ENCODE peak calls at places on chromosomes 11 and 22, in four cellular contexts. One of them, this sample, is unnamed. For H3K4me1, the result is how much of the 10 kb centered on the place peaks cover.

GRCh38 chr11:12164061-12165014 is 53.9 kb downstream of the MICAL2 start:
- DNase-seq in mammary epithelial cell: peak
- DNase-seq in GM23338: peak
- DNase-seq in heart left ventricle: no peak
- DNase-seq in this sample: no peak

GRCh38 chr22:31561238-31561887 is 65.0 kb downstream of the SFI1 start:
- DNase-seq in mammary epithelial cell: peak
- DNase-seq in GM23338: peak
- DNase-seq in heart left ventricle: peak
- DNase-seq in this sample: peak

GRCh38 chr22:35777335-35777975 is 59.8 kb downstream of the APOL5 start:
- DNase-seq in mammary epithelial cell: peak
- DNase-seq in GM23338: no peak
- DNase-seq in heart left ventricle: no peak
- DNase-seq in this sample: no peak

GRCh38 chr22:50146440-50147228 is 23.9 kb upstream of the PANX2 start:
- DNase-seq in mammary epithelial cell: peak
- DNase-seq in GM23338: no peak
- DNase-seq in heart left ventricle: peak
- DNase-seq in this sample: peak

GRCh38 chr11:120738516-120739046 is 227.0 kb downstream of the GRIK4 start:
- DNase-seq in mammary epithelial cell: no peak
- DNase-seq in GM23338: no peak
- DNase-seq in heart left ventricle: no peak
- DNase-seq in this sample: no peak

GRCh38 chr11:117145393-117145761 is 1.3 kb downstream of the PAFAH1B2 start:
- DNase-seq in mammary epithelial cell: peak
- DNase-seq in GM23338: peak
- DNase-seq in heart left ventricle: no peak
- DNase-seq in this sample: no peak

GRCh38 chr11:1821562-1821961 is 13.2 kb upstream of the SYT8 start:
- DNase-seq in mammary epithelial cell: no peak
- DNase-seq in GM23338: no peak
- DNase-seq in heart left ventricle: no peak
- DNase-seq in this sample: no peak

GRCh38 chr11:128036556-128037093 is 550.7 kb downstream of the ETS1 start:
- DNase-seq in mammary epithelial cell: no peak
- DNase-seq in GM23338: no peak
- DNase-seq in heart left ventricle: no peak
- DNase-seq in this sample: no peak

GRCh38 chr11:97079244-97079643 is 689.4 kb downstream of the JRKL start:
- DNase-seq in mammary epithelial cell: no peak
- DNase-seq in GM23338: no peak
- DNase-seq in heart left ventricle: no peak
- DNase-seq in this sample: no peak

GRCh38 chr11:126060651-126061220 is 1.9 kb downstream of the CDON start:
- DNase-seq in mammary epithelial cell: no peak
- DNase-seq in GM23338: no peak
- DNase-seq in heart left ventricle: no peak
- DNase-seq in this sample: no peak

GRCh38 chr22:38313384-38313955 is 3.8 kb downstream of the CSNK1E start:
- DNase-seq in mammary epithelial cell: peak
- DNase-seq in GM23338: no peak
- DNase-seq in heart left ventricle: peak
- DNase-seq in this sample: peak

GRCh38 chr11:65555693-65556231 is 2.4 kb downstream of the LTBP3 start:
- DNase-seq in mammary epithelial cell: peak
- DNase-seq in GM23338: no peak
- DNase-seq in heart left ventricle: peak
- DNase-seq in this sample: peak

GRCh38 chr22:19896665-19897355 is 42.1 kb upstream of the GNB1L start:
- DNase-seq in mammary epithelial cell: no peak
- DNase-seq in GM23338: no peak
- DNase-seq in heart left ventricle: no peak
- DNase-seq in this sample: peak

GRCh38 chr11:77191823-77192495 is 63.9 kb downstream of the MYO7A start:
- DNase-seq in mammary epithelial cell: peak
- DNase-seq in GM23338: peak
- DNase-seq in heart left ventricle: no peak
- DNase-seq in this sample: peak

GRCh38 chr11:19365743-19366410 is 125.1 kb upstream of the E2F8 start:
- DNase-seq in mammary epithelial cell: no peak
- DNase-seq in GM23338: no peak
- DNase-seq in heart left ventricle: peak
- DNase-seq in this sample: no peak

GRCh38 chr22:47259990-47260389 is 497.5 kb downstream of the TBC1D22A start:
- DNase-seq in mammary epithelial cell: no peak
- DNase-seq in GM23338: no peak
- DNase-seq in heart left ventricle: no peak
- DNase-seq in this sample: no peak

GRCh38 chr11:75031224-75031753 is 42.6 kb downstream of the NEU3 start:
- DNase-seq in mammary epithelial cell: peak
- DNase-seq in GM23338: no peak
- DNase-seq in heart left ventricle: no peak
- DNase-seq in this sample: no peak

GRCh38 chr11:4191031-4191571 is 96.5 kb downstream of the RRM1 start:
- DNase-seq in mammary epithelial cell: no peak
- DNase-seq in GM23338: no peak
- DNase-seq in heart left ventricle: peak
- DNase-seq in this sample: peak

GRCh38 chr22:24060375-24060788 is 49.3 kb downstream of the CABIN1 start:
- DNase-seq in mammary epithelial cell: peak
- DNase-seq in GM23338: no peak
- DNase-seq in heart left ventricle: no peak
- DNase-seq in this sample: no peak

GRCh38 chr11:93887111-93887510 is 36.7 kb upstream of the VSTM5 start:
- DNase-seq in mammary epithelial cell: no peak
- DNase-seq in GM23338: no peak
- DNase-seq in heart left ventricle: no peak
- DNase-seq in this sample: no peak

GRCh38 chr11:27997344-27997743 is 110.6 kb downstream of the KIF18A start:
- DNase-seq in mammary epithelial cell: no peak
- DNase-seq in GM23338: no peak
- DNase-seq in heart left ventricle: no peak
- DNase-seq in this sample: no peak

GRCh38 chr22:36398602-36399472 is 11.1 kb upstream of the MYH9 start:
- DNase-seq in mammary epithelial cell: peak
- DNase-seq in GM23338: no peak
- DNase-seq in heart left ventricle: no peak
- DNase-seq in this sample: no peak

GRCh38 chr11:84218318-84218717 is 932.2 kb upstream of the CCDC90B start:
- DNase-seq in mammary epithelial cell: no peak
- DNase-seq in GM23338: no peak
- DNase-seq in heart left ventricle: no peak
- DNase-seq in this sample: no peak

GRCh38 chr11:84215671-84216070 is 929.5 kb upstream of the CCDC90B start:
- DNase-seq in mammary epithelial cell: no peak
- DNase-seq in GM23338: no peak
- DNase-seq in heart left ventricle: no peak
- DNase-seq in this sample: no peak

GRCh38 chr11:84214557-84214956 is 928.4 kb upstream of the CCDC90B start:
- DNase-seq in mammary epithelial cell: no peak
- DNase-seq in GM23338: no peak
- DNase-seq in heart left ventricle: no peak
- DNase-seq in this sample: no peak

GRCh38 chr11:84212467-84213390 is 926.6 kb upstream of the CCDC90B start:
- DNase-seq in mammary epithelial cell: no peak
- DNase-seq in GM23338: no peak
- DNase-seq in heart left ventricle: no peak
- DNase-seq in this sample: peak
- TF ChIP-seq CTCF in mammary epithelial cell: no peak
- TF ChIP-seq CTCF in GM23338: no peak
- TF ChIP-seq CTCF in heart left ventricle: no peak
- TF ChIP-seq CTCF in this sample: no peak

GRCh38 chr22:42931421-42932196 is 74.5 kb upstream of the ARFGAP3 start:
- DNase-seq in mammary epithelial cell: no peak
- DNase-seq in GM23338: no peak
- DNase-seq in heart left ventricle: no peak
- DNase-seq in this sample: no peak
- H3K4me3 ChIP-seq in mammary epithelial cell: no peak
- H3K4me3 ChIP-seq in GM23338: no peak
- H3K4me3 ChIP-seq in heart left ventricle: no peak
- H3K4me3 ChIP-seq in this sample: no peak

GRCh38 chr11:16713594-16713993 is 24.9 kb upstream of the C11orf58 start:
- DNase-seq in mammary epithelial cell: no peak
- DNase-seq in GM23338: no peak
- DNase-seq in heart left ventricle: no peak
- DNase-seq in this sample: no peak
- H3K4me1 ChIP-seq in mammary epithelial cell: under half
- H3K4me1 ChIP-seq in GM23338: under half
- H3K4me1 ChIP-seq in heart left ventricle: under half
- H3K4me1 ChIP-seq in this sample: under half

DNA sequence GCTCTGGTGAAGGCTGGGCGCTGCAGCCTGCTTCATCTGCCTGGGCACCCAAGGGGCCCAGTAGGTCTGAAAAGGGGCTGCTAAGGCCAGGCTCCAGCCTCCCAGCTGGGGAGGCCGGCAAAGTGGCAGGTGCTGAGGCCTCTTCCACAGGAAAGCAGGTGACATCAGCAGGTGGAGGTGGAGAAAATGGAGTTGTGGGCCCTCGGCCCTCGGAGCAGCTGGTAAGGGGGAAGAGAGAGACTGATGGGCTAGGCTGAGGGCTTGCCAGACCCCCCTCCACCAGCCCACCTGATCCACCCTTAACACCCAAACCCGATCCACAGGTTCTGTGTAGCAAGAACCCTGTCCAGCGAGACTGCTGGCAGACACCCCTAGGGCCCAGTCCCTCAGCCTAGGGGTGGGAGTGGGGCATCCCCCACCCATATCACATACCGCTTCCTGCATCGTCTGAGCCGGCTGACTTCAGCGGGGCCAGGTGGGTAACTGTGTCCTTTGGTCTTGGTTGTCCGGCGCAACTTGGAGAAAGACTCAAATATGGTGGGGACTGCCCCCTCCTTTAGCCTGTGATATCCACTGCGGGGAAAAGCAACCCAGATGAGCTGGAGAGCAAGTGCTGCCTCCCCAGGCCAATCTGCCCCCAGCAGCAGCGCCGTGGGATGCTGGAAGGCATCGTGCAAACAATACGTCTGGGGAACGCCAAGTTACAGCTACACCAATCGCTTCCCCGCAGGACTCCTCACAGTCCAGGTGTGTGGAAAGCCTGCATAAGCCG is 1.5 kb downstream of the THAP7 start:
- DNase-seq in mammary epithelial cell: no peak
- DNase-seq in GM23338: no peak
- DNase-seq in heart left ventricle: no peak
- DNase-seq in this sample: peak
- TF ChIP-seq CTCF in mammary epithelial cell: no peak
- TF ChIP-seq CTCF in GM23338: no peak
- TF ChIP-seq CTCF in heart left ventricle: no peak
- TF ChIP-seq CTCF in this sample: no peak